ENCODE peak calls at places on chromosomes 11 and 22, in eight cellular contexts. Y is A549, C is right lobe of liver, H is K562, J is transverse colon, G is body of pancreas, R is spleen, S is GM12891. A is an unnamed sample.

GRCh38 chr22:44330188-44330726 is 17.5 kb upstream of the SHISAL1 start:
- DNase-seq in Y (no peak), C (no peak), H (no peak), J (no peak), G (no peak), R (no peak), S (no peak), A (no peak)

GRCh38 chr22:41939981-41940852 is 6.7 kb downstream of the CENPM start:
- DNase-seq in Y (no peak), C (no peak), H (no peak), J (peak; percentile 94), G (no peak), R (peak; percentile 95), S (no peak), A (peak; percentile 38)

GRCh38 chr22:21025763-21026755 is 6.3 kb downstream of the SLC7A4 start:
- DNase-seq in Y (no peak), C (no peak), H (peak; percentile 63), J (no peak), G (no peak), R (no peak), S (no peak), A (no peak)

GRCh38 chr11:16179668-16180067 is 176.7 kb downstream of the SOX6 start:
- DNase-seq in Y (no peak), C (no peak), H (no peak), J (no peak), G (no peak), R (no peak), S (no peak), A (no peak)

GRCh38 chr11:75014129-75014528 is 25.4 kb downstream of the NEU3 start:
- DNase-seq in Y (no peak), C (no peak), H (no peak), J (no peak), G (no peak), R (no peak), S (no peak), A (no peak)

GRCh38 chr11:94750319-94751215 is 17.6 kb upstream of the AMOTL1 start:
- DNase-seq in Y (no peak), C (no peak), H (no peak), J (no peak), G (peak; percentile 32), R (no peak), S (no peak), A (no peak)

GRCh38 chr11:38089728-38090127 is 1491.7 kb upstream of the RAG2 start:
- DNase-seq in Y (no peak), C (no peak), H (no peak), J (no peak), G (no peak), R (no peak), S (no peak), A (no peak)

GRCh38 chr11:12140186-12140938 is 30.0 kb downstream of the MICAL2 start:
- DNase-seq in Y (no peak), C (no peak), H (no peak), J (no peak), G (no peak), R (no peak), S (no peak), A (no peak)

GRCh38 chr11:34860034-34860433 is 56.1 kb downstream of the APIP start:
- DNase-seq in Y (no peak), C (no peak), H (no peak), J (no peak), G (no peak), R (no peak), S (no peak), A (no peak)

GRCh38 chr11:69383946-69384547 is 90.1 kb downstream of the MYEOV start:
- DNase-seq in Y (no peak), C (no peak), H (no peak), J (no peak), G (no peak), R (peak; percentile 40), S (no peak), A (peak; percentile 12)

GRCh38 chr11:69383372-69383771 is 89.4 kb downstream of the MYEOV start:
- DNase-seq in Y (no peak), C (no peak), H (no peak), J (no peak), G (no peak), R (peak; percentile 46), S (no peak), A (peak; percentile 9)

GRCh38 chr11:69381681-69382130 is 87.8 kb downstream of the MYEOV start:
- DNase-seq in Y (no peak), C (peak; percentile 18), H (peak; percentile 46), J (peak; percentile 3), G (no peak), R (peak; percentile 72), S (no peak), A (no peak)

GRCh38 chr11:69380921-69381581 is 87.1 kb downstream of the MYEOV start:
- DNase-seq in Y (no peak), C (no peak), H (no peak), J (peak; percentile 4), G (no peak), R (peak; percentile 57), S (no peak), A (no peak)

DNA sequence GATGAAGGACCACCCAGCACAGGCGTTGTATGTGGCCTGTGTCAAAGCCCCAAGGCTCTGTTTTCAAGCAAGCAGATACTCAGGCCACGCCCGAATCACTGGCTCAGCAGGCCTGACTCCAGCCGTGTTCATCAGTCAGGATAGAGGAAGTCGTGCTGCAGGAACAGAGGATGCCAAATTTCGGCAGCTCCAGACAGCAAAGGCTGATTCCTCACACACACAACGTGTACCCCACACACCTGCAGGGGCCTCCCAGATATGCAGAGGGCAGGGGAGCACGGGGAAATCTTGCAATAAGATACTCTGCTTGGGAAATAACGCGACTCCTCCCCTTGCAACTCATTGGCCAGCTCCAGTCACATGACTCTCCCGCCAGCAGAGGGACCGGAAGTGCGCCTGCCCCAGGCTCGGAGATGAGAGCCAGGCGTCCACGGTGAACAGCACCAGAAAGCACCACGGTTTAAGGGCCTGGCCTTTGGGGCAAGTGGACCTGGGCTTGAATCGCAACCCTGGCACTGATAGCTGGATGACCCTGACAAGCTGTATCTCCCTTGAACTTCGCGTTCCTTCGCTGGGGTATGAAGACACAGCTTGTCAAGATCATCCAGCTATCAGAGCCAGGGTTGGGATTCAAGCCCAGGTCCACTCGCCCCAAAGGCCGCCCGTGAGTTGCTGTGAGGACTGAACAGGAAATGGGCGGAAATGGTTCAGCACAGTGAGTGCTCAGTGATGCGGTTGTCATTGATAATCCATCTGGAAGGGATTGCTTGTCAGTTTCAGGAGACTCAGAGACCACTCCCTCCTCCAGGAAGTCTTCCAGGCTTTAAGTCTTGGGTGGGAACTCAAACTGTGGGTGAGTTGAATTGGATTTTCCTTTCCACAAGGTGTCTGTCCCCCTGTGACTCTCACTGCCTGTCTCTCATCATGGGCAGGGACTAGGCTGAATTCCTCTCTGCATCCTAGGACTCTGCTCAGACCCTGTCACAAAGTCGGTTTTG is 88.5 kb downstream of the MYEOV start:
- DNase-seq in Y (no peak), C (peak; percentile 41), H (peak; percentile 98), J (peak; percentile 32), G (peak; percentile 29), R (peak; percentile 75), S (no peak), A (peak; percentile 85)
- TF ChIP-seq POLR2A in Y (no peak), C (no peak), H (peak; percentile 87), J (no peak), G (no peak), R (no peak), S (no peak), A (no peak)

DNA sequence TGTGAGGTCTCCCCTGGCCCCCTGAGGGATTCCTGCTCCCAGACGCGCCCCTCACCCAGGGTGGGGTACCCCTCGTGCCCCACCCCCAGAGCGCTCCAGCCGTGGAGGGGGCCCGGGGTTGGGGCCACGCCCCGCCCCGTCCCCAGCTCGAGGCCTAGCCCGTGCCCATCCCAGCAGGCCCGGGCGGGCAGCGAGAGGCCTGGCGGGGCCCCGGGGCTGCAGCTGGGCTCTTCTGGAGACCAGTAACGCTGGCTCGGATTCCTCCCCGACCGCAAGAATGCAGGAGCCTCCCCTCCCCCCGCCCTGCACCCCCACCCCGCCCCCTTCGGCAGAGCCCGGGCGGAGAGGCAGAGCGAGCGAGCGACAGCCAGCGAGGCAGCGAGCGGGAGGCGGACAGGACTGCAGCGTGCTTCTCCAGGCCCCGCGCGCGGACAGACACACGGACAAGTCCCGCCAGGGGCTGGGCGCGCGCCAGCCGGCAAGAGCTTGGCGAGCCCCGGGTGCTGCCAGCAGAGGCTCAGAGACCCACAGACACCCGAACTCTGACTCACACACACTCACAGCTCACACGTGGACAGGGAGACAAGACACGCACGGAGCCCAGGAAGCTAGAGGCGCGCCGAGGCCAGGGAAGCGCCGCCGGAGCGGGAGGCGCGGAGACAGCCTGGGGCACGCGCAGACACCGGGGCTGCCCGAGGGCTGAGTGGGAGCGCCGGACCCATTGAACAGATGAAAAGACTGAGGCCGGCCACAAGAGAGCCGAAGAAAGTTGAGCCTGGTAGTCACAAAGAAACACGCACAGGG is 15.2 kb downstream of the BCL9L start:
- DNase-seq in Y (no peak), C (peak; percentile 60), H (peak; percentile 82), J (peak; percentile 67), G (peak; percentile 72), R (peak; percentile 84), S (no peak), A (peak; percentile 72)
- TF ChIP-seq POLR2A in Y (peak; percentile 8), C (no peak), H (peak; percentile 53), J (no peak), G (peak; percentile 37), R (no peak), S (no peak), A (no peak)

DNA sequence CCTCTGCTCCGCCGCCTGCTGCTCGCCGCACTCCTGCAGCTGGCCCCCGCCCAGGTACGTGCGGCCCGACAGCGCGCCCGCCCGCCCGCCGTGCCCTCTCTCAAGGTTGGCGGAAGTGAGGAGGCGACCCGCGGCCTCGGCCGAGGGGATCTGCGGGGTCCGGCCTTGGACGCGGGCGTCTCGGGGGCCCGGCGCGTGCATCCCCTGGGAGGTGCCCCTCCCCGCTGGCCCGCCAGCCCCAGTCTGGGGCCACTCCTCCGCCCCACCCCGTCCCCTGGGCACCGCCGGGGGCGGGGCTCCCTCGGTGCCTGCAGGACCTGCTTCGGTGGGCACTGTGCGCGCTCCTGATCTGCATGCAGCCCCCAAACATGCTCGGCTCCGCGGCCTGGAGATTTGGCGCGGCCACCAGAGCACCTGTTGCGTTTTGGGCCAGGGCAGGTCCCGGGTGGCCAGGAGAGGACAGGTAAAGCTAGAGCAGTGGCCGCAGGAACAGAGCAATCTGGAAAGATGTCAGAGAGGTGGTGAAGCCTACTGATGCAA is 526 bp downstream of the VEGFB start:
- DNase-seq in Y (no peak), C (peak; percentile 73), H (peak; percentile 48), J (peak; percentile 77), G (peak; percentile 73), R (peak; percentile 93), S (no peak), A (peak; percentile 39)
- TF ChIP-seq POLR2A in Y (peak; percentile 18), C (peak; percentile 41), H (no peak), J (peak; percentile 42), G (peak; percentile 34), R (no peak), S (no peak), A (no peak)

DNA sequence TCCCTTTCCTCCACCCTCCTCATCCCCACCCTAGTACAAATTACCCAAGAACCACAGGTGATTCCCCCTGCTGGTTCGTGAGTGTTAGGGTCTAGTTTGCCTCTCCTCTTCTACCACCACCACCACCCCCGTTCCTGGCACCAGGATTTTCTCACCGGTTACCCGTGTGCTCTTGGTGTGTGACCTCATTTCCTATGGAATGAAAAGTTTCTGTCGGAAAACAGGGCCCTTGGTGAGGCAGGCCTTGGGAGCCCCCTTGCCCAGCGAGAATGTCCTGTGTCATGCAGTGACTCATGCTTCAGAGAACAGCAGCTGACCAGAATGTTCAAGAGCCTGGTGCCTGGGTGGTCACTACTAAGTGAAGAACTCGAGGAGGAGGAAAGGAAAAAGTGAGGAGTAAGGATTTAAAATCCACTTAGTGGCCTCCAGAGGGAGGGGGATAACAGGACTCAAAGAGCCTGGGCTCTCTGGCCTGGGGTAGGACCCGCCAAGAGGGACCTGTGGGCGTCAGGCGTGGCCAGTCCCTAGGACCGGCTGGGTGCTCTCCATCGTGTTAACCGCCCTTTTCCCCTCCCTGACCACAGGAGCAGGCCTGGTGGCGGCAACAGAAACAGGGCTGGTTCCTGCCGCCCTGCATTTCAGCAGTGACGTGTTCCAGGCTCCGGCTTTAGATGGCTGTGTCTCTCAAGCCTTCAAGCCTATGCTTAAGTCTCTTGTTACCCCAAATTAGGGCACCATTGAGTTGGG is 30.2 kb downstream of the C22orf31 start:
- DNase-seq in Y (peak; percentile 64), C (peak; percentile 60), H (peak; percentile 52), J (peak; percentile 40), G (peak; percentile 67), R (no peak), S (no peak), A (peak; percentile 76)
- TF ChIP-seq POLR2A in Y (no peak), C (peak; percentile 55), H (no peak), J (no peak), G (peak; percentile 13), R (no peak), S (no peak), A (no peak)